ENCODE peak calls at places on chromosomes 1 and 21, in ten cellular contexts. Q is naive thymus-derived CD8-positive, alpha-beta T cell; G is NCI-H774; K is neuronal stem cell; E is A549; C is HT1080; S is mesothelial cell of epicardium; W is Caki2; A is iris pigment epithelial cell; X is GM03348. F is an unnamed sample.

GRCh38 chr1:93597697-93598096 is 83.9 kb downstream of the BCAR3 start:
- DNase-seq in Q (no peak), G (no peak), K (no peak), E (no peak), C (no peak), S (no peak), W (no peak), A (no peak), X (no peak), F (no peak)

GRCh38 chr1:52534928-52535764 is 17.7 kb downstream of the TUT4 start:
- DNase-seq in Q (no peak), G (no peak), K (no peak), E (no peak), C (no peak), S (no peak), W (no peak), A (peak), X (peak), F (no peak)

GRCh38 chr1:202968895-202969295 is 1.8 kb upstream of the CYB5R1 start:
- DNase-seq in Q (peak), G (no peak), K (peak), E (peak), C (peak), S (no peak), W (peak), A (peak), X (peak), F (peak)

GRCh38 chr1:3320246-3321152 is 134.0 kb upstream of the ARHGEF16 start:
- DNase-seq in Q (no peak), G (no peak), K (no peak), E (no peak), C (peak), S (no peak), W (no peak), A (no peak), X (no peak), F (no peak)

GRCh38 chr1:224333309-224333926 is 3.4 kb upstream of the NVL start:
- DNase-seq in Q (peak), G (peak), K (no peak), E (peak), C (peak), S (no peak), W (peak), A (peak), X (peak), F (peak)

GRCh38 chr1:115666206-115666605 is 24.4 kb downstream of the VANGL1 start:
- DNase-seq in Q (no peak), G (no peak), K (no peak), E (no peak), C (no peak), S (no peak), W (no peak), A (no peak), X (no peak), F (no peak)

GRCh38 chr1:154961497-154962237 is at the start of gene PYGO2:
- DNase-seq in Q (peak), G (peak), K (peak), E (peak), C (peak), S (peak), W (peak), A (peak), X (peak), F (peak)

GRCh38 chr1:36910281-36910725 is 124.0 kb downstream of the GRIK3 start:
- DNase-seq in Q (no peak), G (no peak), K (no peak), E (no peak), C (no peak), S (no peak), W (no peak), A (no peak), X (no peak), F (no peak)

GRCh38 chr1:27719286-27720251 is 6.2 kb upstream of the FAM76A start:
- DNase-seq in Q (peak), G (no peak), K (no peak), E (no peak), C (no peak), S (no peak), W (no peak), A (peak), X (peak), F (peak)

GRCh38 chr1:6100801-6101783 is 55.4 kb downstream of the KCNAB2 start:
- DNase-seq in Q (no peak), G (no peak), K (peak), E (no peak), C (no peak), S (no peak), W (no peak), A (no peak), X (no peak), F (no peak)

GRCh38 chr21:14943636-14944035 is 121.2 kb downstream of the NRIP1 start:
- DNase-seq in Q (no peak), G (no peak), K (no peak), E (no peak), C (no peak), S (no peak), W (peak), A (peak), X (no peak), F (no peak)

GRCh38 chr1:73593804-73594203 is 604.2 kb downstream of the LRRIQ3 start:
- DNase-seq in Q (no peak), G (no peak), K (no peak), E (no peak), C (peak), S (no peak), W (no peak), A (no peak), X (no peak), F (no peak)

GRCh38 chr1:102174259-102174863 is 177.6 kb upstream of the OLFM3 start:
- DNase-seq in Q (no peak), G (no peak), K (no peak), E (peak), C (peak), S (no peak), W (no peak), A (no peak), X (no peak), F (peak)

GRCh38 chr1:13751458-13751871 is 51.5 kb downstream of the PRDM2 start:
- DNase-seq in Q (no peak), G (no peak), K (no peak), E (no peak), C (no peak), S (no peak), W (no peak), A (no peak), X (no peak), F (no peak)

GRCh38 chr1:23020731-23021130 is 1.5 kb downstream of the KDM1A start:
- DNase-seq in Q (no peak), G (no peak), K (no peak), E (no peak), C (peak), S (no peak), W (peak), A (no peak), X (no peak), F (peak)

GRCh38 chr1:40774266-40774998 is 9.2 kb upstream of the KCNQ4 start:
- DNase-seq in Q (peak), G (peak), K (peak), E (peak), C (no peak), S (no peak), W (peak), A (peak), X (peak), F (peak)

GRCh38 chr1:238111081-238111480 is 220.4 kb upstream of the ZP4 start:
- DNase-seq in Q (no peak), G (no peak), K (no peak), E (no peak), C (no peak), S (no peak), W (no peak), A (no peak), X (no peak), F (no peak)

GRCh38 chr21:33657124-33657842 is 15.0 kb downstream of the ITSN1 start:
- DNase-seq in Q (no peak), G (no peak), K (no peak), E (no peak), C (no peak), S (no peak), W (no peak), A (peak), X (no peak), F (no peak)

GRCh38 chr1:240293706-240294105 is 202.0 kb downstream of the FMN2 start:
- DNase-seq in Q (no peak), G (no peak), K (no peak), E (no peak), C (no peak), S (no peak), W (no peak), A (no peak), X (no peak), F (no peak)

GRCh38 chr21:44324106-44324853 is 14.9 kb downstream of the CFAP410 start:
- DNase-seq in Q (no peak), G (no peak), K (no peak), E (no peak), C (no peak), S (no peak), W (no peak), A (no peak), X (no peak), F (no peak)

GRCh38 chr1:40840526-40841323 is 21.4 kb downstream of the CITED4 start:
- DNase-seq in Q (peak), G (no peak), K (no peak), E (no peak), C (no peak), S (no peak), W (no peak), A (no peak), X (no peak), F (no peak)

GRCh38 chr1:31788138-31788824 is 24.1 kb upstream of the ADGRB2 start:
- DNase-seq in Q (peak), G (peak), K (peak), E (peak), C (peak), S (peak), W (peak), A (peak), X (peak), F (peak)

GRCh38 chr1:232140419-232141166 is 489.3 kb downstream of the SIPA1L2 start:
- DNase-seq in Q (no peak), G (no peak), K (no peak), E (no peak), C (no peak), S (no peak), W (no peak), A (no peak), X (no peak), F (no peak)

GRCh38 chr1:227938911-227939790 is 8.6 kb downstream of the WNT9A start:
- DNase-seq in Q (no peak), G (no peak), K (no peak), E (no peak), C (no peak), S (peak), W (no peak), A (no peak), X (no peak), F (no peak)

GRCh38 chr1:40076895-40077312 is 20.1 kb downstream of the PPT1 start:
- DNase-seq in Q (no peak), G (no peak), K (no peak), E (no peak), C (peak), S (no peak), W (no peak), A (peak), X (peak), F (no peak)

GRCh38 chr1:1320666-1321448 is 3.6 kb downstream of the INTS11 start:
- DNase-seq in Q (no peak), G (no peak), K (no peak), E (no peak), C (no peak), S (no peak), W (no peak), A (peak), X (no peak), F (no peak)

GRCh38 chr1:99269321-99269720 is 5.0 kb downstream of the PLPPR4 start:
- DNase-seq in Q (no peak), G (no peak), K (no peak), E (no peak), C (no peak), S (no peak), W (no peak), A (no peak), X (no peak), F (no peak)

GRCh38 chr1:157141212-157141855 is 3.1 kb upstream of the ETV3 start:
- DNase-seq in Q (no peak), G (no peak), K (no peak), E (no peak), C (no peak), S (no peak), W (no peak), A (no peak), X (no peak), F (no peak)